ENCODE peak calls at places on chromosomes 3 and 15, in four cellular contexts. D, I, Z and G are unnamed samples.

GRCh38 chr3:29050155-29050554 is 230.7 kb upstream of the RBMS3 start:
- DNase-seq in Z (no peak), I (no peak), D (no peak), G (no peak)

GRCh38 chr15:90790057-90790456 is 72.9 kb downstream of the BLM start:
- DNase-seq in D (no peak), Z (no peak), I (no peak), G (no peak)

GRCh38 chr3:196169836-196170240 is 41.4 kb downstream of the ZDHHC19 start:
- DNase-seq in D (no peak), Z (no peak), I (no peak), G (no peak)

GRCh38 chr3:102206506-102207145 is 228.2 kb upstream of the ZPLD1 start:
- DNase-seq in Z (no peak), I (peak), D (peak), G (no peak)

GRCh38 chr15:32738677-32739076 is 20.9 kb downstream of the GREM1 start:
- DNase-seq in I (no peak), D (no peak), Z (no peak), G (no peak)

GRCh38 chr3:141271279-141272033 is 39.8 kb downstream of the PXYLP1 start:
- DNase-seq in I (no peak), D (no peak), Z (no peak), G (no peak)

GRCh38 chr3:159586587-159587202 is 401.9 kb upstream of the IL12A start:
- DNase-seq in Z (no peak), D (peak), I (peak), G (no peak)

GRCh38 chr15:31169558-31169957 is 68.0 kb upstream of the TRPM1 start:
- DNase-seq in Z (no peak), D (no peak), I (no peak), G (no peak)

GRCh38 chr15:29115093-29115991 is 154.3 kb downstream of the NSMCE3 start:
- DNase-seq in D (peak), I (peak), Z (peak), G (no peak)

GRCh38 chr15:85456798-85457197 is 76.4 kb downstream of the AKAP13 start:
- DNase-seq in D (no peak), I (no peak), Z (no peak), G (no peak)

GRCh38 chr3:168162172-168162571 is 66.4 kb upstream of the GOLIM4 start:
- DNase-seq in I (no peak), Z (no peak), D (no peak), G (no peak)

GRCh38 chr15:73368301-73369072 is at the start of gene HCN4:
- DNase-seq in Z (peak), I (no peak), D (peak), G (no peak)

GRCh38 chr3:127445581-127446368 is 144.8 kb downstream of the TPRA1 start:
- DNase-seq in Z (no peak), D (no peak), I (no peak), G (no peak)

GRCh38 chr3:51798561-51798960 is 19.5 kb upstream of the IQCF6 start:
- DNase-seq in Z (peak), I (no peak), D (peak), G (no peak)

GRCh38 chr15:77984446-77984861 is 93.1 kb downstream of the TBC1D2B start:
- DNase-seq in Z (no peak), I (no peak), D (no peak), G (no peak)

GRCh38 chr15:83472797-83473196 is 25.7 kb downstream of the SH3GL3 start:
- DNase-seq in I (no peak), D (no peak), Z (peak), G (no peak)

GRCh38 chr3:1251282-1252060 is 158.6 kb downstream of the CNTN6 start:
- DNase-seq in Z (no peak), D (peak), I (no peak), G (no peak)

GRCh38 chr3:85821130-85821756 is 862.5 kb downstream of the CADM2 start:
- DNase-seq in D (peak), Z (no peak), I (no peak), G (no peak)

GRCh38 chr3:86771741-86772512 is 219.0 kb downstream of the VGLL3 start:
- DNase-seq in D (no peak), I (no peak), Z (no peak), G (no peak)

GRCh38 chr15:60299452-60300047 is 98.2 kb downstream of the ANXA2 start:
- DNase-seq in Z (peak), D (peak), I (no peak), G (peak)

GRCh38 chr15:33098082-33099058 is 96.1 kb downstream of the FMN1 start:
- DNase-seq in D (peak), Z (no peak), I (peak), G (no peak)

GRCh38 chr15:94287794-94288246 is 56.5 kb downstream of the MCTP2 start:
- DNase-seq in I (no peak), D (no peak), Z (no peak), G (no peak)

GRCh38 chr3:129934234-129935123 is 40.0 kb upstream of the TRH start:
- DNase-seq in D (peak), Z (peak), I (peak), G (peak)

GRCh38 chr3:40871411-40871810 is 327.9 kb upstream of the CTNNB1 start:
- DNase-seq in I (no peak), D (peak), Z (no peak), G (no peak)

GRCh38 chr3:3005345-3005744 is 104.8 kb downstream of the IL5RA start:
- DNase-seq in Z (no peak), D (no peak), I (no peak), G (no peak)

GRCh38 chr15:27541581-27541980 is 557.5 kb downstream of the OCA2 start:
- DNase-seq in I (no peak), D (no peak), Z (no peak), G (no peak)

GRCh38 chr3:64595253-64595694 is 92.5 kb downstream of the ADAMTS9 start:
- DNase-seq in D (peak), Z (no peak), I (peak), G (no peak)

GRCh38 chr3:147424325-147424910 is 15.3 kb downstream of the ZIC1 start:
- DNase-seq in I (no peak), Z (no peak), D (no peak), G (no peak)

GRCh38 chr3:136753112-136753939 is 1.1 kb upstream of the STAG1 start:
- DNase-seq in Z (no peak), D (no peak), I (no peak), G (no peak)

GRCh38 chr3:134441321-134441720 is 44.5 kb downstream of the ANAPC13 start:
- DNase-seq in Z (no peak), I (no peak), D (no peak), G (no peak)

GRCh38 chr3:149356044-149356592 is 21.3 kb downstream of the TM4SF1 start:
- DNase-seq in D (no peak), I (no peak), Z (no peak), G (no peak)

GRCh38 chr15:79204886-79205285 is 77.6 kb upstream of the ANKRD34C start:
- DNase-seq in I (no peak), D (no peak), Z (no peak), G (no peak)
- H3K9ac ChIP-seq in I (no peak), D (no peak), Z (no peak), G (no peak)

GRCh38 chr3:71245971-71246860 is 337.3 kb downstream of the FOXP1 start:
- DNase-seq in D (peak), I (no peak), Z (peak), G (no peak)

GRCh38 chr3:71245052-71245488 is 338.5 kb downstream of the FOXP1 start:
- DNase-seq in D (peak), Z (no peak), I (peak), G (no peak)

GRCh38 chr3:71241981-71242552 is 341.5 kb downstream of the FOXP1 start:
- DNase-seq in I (no peak), D (no peak), Z (no peak), G (no peak)

GRCh38 chr3:71243230-71243629 is 340.3 kb downstream of the FOXP1 start:
- DNase-seq in Z (no peak), D (no peak), I (no peak), G (no peak)

DNA sequence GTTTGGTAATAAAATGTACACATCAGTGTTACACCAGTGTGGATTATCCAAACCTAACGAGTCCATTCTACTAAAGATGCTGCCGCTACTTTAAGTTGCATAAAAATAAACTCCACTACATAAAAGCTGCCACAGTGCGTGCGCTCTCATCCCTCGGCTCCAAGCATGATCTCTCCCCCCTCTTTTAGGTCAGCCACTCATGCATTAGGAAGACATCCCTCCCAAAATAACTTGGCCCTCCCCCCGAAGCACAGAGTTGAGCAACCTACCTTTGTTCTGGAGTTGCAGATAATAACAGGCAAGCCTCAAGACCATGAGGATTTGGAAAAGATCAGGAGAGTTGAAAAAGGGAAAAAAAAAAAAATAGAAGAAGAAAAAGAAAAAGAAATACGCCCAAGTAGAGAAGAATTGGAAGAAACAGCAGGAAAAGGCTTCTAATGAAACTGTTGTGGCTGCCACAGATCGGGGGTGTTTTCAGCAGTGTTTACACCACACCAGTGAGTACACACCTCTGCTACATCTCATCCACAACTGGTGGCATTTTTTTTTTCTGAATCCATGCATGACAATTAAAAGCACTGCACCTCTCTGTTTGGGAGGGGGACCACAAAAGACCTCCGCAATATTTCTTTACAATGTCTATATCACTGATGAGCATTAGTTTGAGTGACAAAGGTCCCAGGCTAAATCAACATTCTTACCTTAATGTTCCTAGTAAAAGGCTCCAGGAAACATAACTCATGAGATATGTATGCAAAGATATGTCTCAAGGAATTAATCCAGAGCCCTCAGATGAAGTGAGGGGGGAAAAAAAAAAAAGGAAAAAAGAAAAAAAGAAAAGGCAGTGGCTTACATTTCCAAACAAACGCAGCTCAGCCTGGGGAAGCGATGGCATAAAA is 339.1 kb downstream of the FOXP1 start:
- DNase-seq in D (peak), Z (no peak), I (peak), G (no peak)
- H3K4me3 ChIP-seq in D (no peak), Z (no peak), I (peak), G (no peak)

GRCh38 chr15:88634449-88634848 is 4.4 kb upstream of the ISG20 start:
- DNase-seq in D (no peak), Z (no peak), I (no peak), G (no peak)

GRCh38 chr15:88636654-88637053 is 2.2 kb upstream of the ISG20 start:
- DNase-seq in I (peak), Z (no peak), D (peak), G (no peak)

GRCh38 chr15:88637436-88637835 is 1.4 kb upstream of the ISG20 start:
- DNase-seq in Z (no peak), I (no peak), D (no peak), G (no peak)

GRCh38 chr15:88635343-88635742 is 3.5 kb upstream of the ISG20 start:
- DNase-seq in Z (no peak), I (peak), D (no peak), G (no peak)

DNA sequence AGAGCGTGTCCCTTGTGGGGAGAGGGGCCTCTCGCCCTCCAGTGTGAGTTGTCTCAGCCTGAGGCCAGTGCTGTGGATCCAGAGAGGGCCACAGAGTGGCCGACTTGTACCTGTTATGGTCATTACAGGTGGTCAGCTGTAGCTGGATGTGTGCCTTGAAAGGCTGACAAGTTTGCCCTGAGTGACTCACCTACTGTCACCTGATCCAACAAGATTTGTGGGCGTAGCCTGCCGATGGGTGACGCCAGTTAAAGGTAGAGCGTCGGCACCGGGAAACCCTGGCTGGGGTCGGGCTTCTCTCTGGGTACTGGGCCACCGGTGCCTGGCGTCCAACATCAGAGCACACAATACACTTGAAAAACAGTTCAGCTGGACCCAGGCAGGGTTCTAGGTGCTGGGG is 2.8 kb upstream of the ISG20 start:
- DNase-seq in I (no peak), Z (no peak), D (peak), G (no peak)
- H3K9ac ChIP-seq in I (no peak), Z (peak), D (no peak), G (no peak)

GRCh38 chr3:7340795-7341194 is 479.9 kb downstream of the GRM7 start:
- DNase-seq in Z (no peak), I (no peak), D (no peak), G (no peak)

DNA sequence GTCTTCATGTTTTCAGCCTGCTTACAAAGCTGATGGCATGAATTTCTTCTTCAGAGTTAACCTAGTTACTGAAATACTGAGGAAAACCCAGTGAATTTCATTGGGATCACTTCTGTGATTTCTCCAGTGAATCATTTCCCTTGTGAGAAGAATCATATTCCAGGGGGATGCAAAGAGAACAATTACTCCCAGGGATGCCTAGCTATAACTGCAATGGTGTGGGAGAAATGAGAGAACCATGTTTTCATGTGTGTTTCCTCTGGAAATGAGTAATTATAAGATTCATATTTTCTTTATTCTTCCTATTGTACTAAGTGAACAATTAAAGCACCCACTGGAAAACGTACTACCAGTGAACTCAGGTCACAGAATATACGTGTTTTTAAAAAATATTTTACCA is 485.4 kb downstream of the GRM7 start:
- DNase-seq in Z (no peak), D (no peak), I (no peak), G (no peak)
- H3K4me3 ChIP-seq in Z (no peak), D (no peak), I (no peak), G (no peak)

DNA sequence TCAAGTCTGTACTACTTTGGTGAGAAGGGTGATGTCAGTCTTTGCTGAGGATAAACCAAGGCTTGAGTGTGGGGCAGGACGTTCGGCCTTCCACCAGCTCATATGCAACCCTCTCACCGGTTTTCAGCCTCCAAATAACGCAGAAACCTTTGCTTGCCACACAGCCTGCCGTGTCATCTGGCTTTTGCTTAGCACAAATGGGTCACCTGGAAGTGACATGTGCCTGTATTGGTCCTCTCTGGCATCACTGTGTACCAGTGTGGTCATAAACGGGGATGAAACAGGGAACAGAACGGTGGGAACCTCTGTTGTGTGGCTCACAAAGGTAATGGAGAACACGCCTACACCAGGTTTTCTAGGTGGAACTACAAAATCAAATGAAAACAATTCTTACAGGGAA is 7.1 kb downstream of the POMGNT2 start:
- DNase-seq in Z (no peak), I (no peak), D (no peak), G (no peak)
- H3K9ac ChIP-seq in Z (no peak), I (no peak), D (no peak), G (no peak)

GRCh38 chr3:11632966-11633365 is 10.7 kb downstream of the VGLL4 start:
- DNase-seq in Z (no peak), I (no peak), D (no peak), G (no peak)
- H3K4me3 ChIP-seq in Z (no peak), I (no peak), D (no peak), G (no peak)

GRCh38 chr15:98660055-98660454 is 11.7 kb downstream of the IGF1R start:
- DNase-seq in D (no peak), Z (no peak), I (no peak), G (no peak)

GRCh38 chr15:98666441-98666840 is 18.1 kb downstream of the IGF1R start:
- DNase-seq in Z (no peak), D (no peak), I (no peak), G (no peak)

GRCh38 chr15:98663045-98663444 is 14.7 kb downstream of the IGF1R start:
- DNase-seq in Z (no peak), I (no peak), D (no peak), G (no peak)

GRCh38 chr15:98666841-98667240 is 18.5 kb downstream of the IGF1R start:
- DNase-seq in I (peak), Z (no peak), D (no peak), G (no peak)

GRCh38 chr15:98663606-98664005 is 15.3 kb downstream of the IGF1R start:
- DNase-seq in I (no peak), Z (no peak), D (no peak), G (no peak)
- H3K9ac ChIP-seq in I (no peak), Z (no peak), D (no peak), G (no peak)

DNA sequence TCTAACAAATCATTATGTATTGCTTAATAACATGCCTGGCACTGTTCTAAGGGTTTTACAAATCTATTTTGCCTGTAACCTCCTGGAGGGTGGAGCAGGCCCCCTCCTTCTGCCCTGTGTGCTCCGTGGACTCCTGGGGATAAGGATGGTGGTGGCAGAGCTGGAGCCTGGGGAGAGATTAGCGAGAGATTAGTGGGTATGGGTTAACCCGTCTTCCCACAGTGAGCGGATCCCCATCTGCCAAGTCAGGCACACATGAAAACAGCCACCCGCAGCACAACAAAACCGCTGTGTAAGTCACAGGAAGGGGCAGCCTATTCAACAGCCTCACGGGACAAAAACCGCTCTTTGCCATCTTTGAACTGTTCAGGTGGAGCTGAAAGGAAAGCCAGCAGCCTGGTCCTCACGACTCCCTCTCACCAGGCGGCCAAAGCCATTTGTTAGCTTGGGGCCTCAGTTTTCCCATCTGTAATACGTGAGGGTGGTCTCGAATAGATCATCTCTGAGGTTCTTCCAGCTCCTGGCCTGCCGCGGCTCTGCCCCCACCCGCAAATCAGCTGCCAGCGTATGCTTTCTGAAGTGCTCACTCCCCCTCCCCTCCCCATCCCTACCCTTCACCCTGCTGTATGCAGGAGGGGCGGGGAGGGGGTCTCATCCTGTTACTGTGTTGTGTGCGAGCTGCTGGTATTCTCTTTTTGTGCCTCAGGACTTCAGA is 43.6 kb downstream of the PDIA5 start:
- DNase-seq in D (no peak), I (no peak), Z (no peak), G (no peak)
- H3K4me3 ChIP-seq in D (no peak), I (no peak), Z (no peak), G (no peak)

GRCh38 chr3:150371741-150372254 is 36.3 kb upstream of the TSC22D2 start:
- DNase-seq in D (peak), I (peak), Z (peak), G (peak)
- H3K9ac ChIP-seq in D (no peak), I (peak), Z (no peak), G (peak)